ENCODE peak calls at places on chromosomes 5 and 9, in five cellular contexts. E is astrocyte of the spinal cord; A is lower leg skin; J is neural progenitor cell; R is CD8-positive, alpha-beta T cell. G is an unnamed sample.

GRCh38 chr9:134289241-134289875 is 36.9 kb upstream of the RXRA start:
- DNase-seq in E (no peak), A (no peak), J (no peak), R (no peak), G (no peak)

GRCh38 chr9:1701113-1701512 is 314.0 kb upstream of the SMARCA2 start:
- DNase-seq in E (no peak), A (no peak), J (no peak), R (no peak), G (no peak)

GRCh38 chr9:80351612-80352011 is 779.8 kb downstream of the TLE4 start:
- DNase-seq in E (no peak), A (no peak), J (no peak), R (no peak), G (no peak)

GRCh38 chr9:34929506-34930102 is 28.5 kb upstream of the PHF24 start:
- DNase-seq in E (peak; percentile 2), A (no peak), J (peak; percentile 64), R (no peak), G (no peak)

GRCh38 chr9:137680445-137681358 is 61.9 kb downstream of the EHMT1 start:
- DNase-seq in E (no peak), A (no peak), J (no peak), R (no peak), G (no peak)

GRCh38 chr5:73499187-73499586 is 945 bp downstream of the BTF3 start:
- DNase-seq in E (no peak), A (no peak), J (no peak), R (no peak), G (no peak)

GRCh38 chr9:70229026-70229425 is 29.8 kb upstream of the SMC5 start:
- DNase-seq in E (peak; percentile 13), A (no peak), J (peak; percentile 10), R (no peak), G (no peak)

GRCh38 chr5:142758062-142758802 is 11.9 kb upstream of the ARHGAP26 start:
- DNase-seq in E (no peak), A (no peak), J (no peak), R (no peak), G (no peak)

GRCh38 chr5:67793418-67793817 is 422.1 kb upstream of the PIK3R1 start:
- DNase-seq in E (no peak), A (no peak), J (no peak), R (no peak), G (no peak)

GRCh38 chr9:119758241-119758640 is 389.0 kb upstream of the BRINP1 start:
- DNase-seq in E (no peak), A (no peak), J (no peak), R (no peak), G (no peak)

GRCh38 chr9:128703616-128704355 is 1.5 kb downstream of the PKN3 start:
- DNase-seq in E (no peak), A (no peak), J (no peak), R (no peak), G (no peak)

GRCh38 chr9:128704356-128704670 is 2.0 kb downstream of the PKN3 start:
- DNase-seq in E (no peak), A (no peak), J (no peak), R (no peak), G (no peak)

GRCh38 chr9:128702949-128703615 is 779 bp downstream of the PKN3 start:
- DNase-seq in E (peak; percentile 38), A (no peak), J (peak; percentile 82), R (no peak), G (no peak)

GRCh38 chr9:128705051-128705965 is 3.0 kb downstream of the PKN3 start:
- DNase-seq in E (no peak), A (no peak), J (no peak), R (no peak), G (no peak)

DNA sequence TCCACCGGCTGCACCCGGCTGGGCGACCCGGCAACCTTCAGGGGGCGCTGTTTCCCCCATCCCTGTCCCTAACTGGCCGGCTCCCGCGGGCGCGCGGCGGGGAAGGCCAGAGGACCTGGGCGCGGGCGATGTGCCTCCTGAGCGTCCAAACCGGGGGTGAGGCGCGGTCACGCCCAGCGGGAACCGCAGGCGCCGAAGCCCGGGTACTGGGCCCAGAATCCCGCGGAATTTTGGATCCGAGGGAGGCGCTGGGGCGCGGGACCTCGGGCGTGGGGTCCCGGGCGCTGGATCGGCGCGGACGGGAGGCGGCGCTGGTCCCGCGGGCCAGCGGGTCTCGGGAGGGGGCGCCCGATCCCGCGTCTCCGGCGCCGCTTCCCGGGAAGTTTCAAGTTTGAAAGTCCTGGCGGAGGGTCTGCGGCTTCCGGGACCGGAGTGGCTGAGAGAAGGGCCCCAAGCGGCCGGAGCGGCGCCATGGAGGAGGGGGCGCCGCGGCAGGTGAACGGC is at the start of gene PKN3:
- DNase-seq in E (peak; percentile 79), A (peak; percentile 75), J (peak; percentile 95), R (peak; percentile 77), G (no peak)
- TF ChIP-seq CTCF in E (peak; percentile 84), A (no peak), J (peak; percentile 84), R (peak; percentile 89), G (peak; percentile 96)

DNA sequence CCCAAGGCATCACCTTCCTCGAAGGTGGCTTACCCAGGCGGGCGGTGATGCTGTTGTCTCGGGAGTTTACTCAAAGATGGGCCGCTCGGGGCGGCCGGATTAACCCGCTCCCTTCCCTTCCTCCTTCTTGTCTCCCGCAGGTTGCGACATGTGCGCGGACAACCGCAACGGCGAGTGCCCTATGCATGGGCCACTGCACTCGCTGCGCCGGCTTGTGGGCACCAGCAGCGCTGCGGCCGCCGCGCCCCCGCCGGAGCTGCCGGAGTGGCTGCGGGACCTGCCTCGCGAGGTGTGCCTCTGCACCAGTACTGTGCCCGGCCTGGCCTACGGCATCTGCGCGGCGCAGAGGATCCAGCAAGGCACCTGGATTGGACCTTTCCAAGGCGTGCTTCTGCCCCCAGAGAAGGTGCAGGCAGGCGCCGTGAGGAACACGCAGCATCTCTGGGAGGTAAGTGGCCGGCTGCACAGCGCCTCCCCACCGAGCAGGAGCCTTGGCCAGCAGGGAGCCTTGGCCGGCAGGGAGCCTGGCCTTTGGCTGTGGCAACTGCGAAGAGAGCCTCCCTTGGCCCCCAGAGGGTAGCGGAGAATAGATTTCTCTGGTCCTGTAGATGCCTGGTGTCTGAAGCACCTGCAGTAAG is 10.6 kb downstream of the PRDM6 start:
- DNase-seq in E (no peak), A (no peak), J (peak; percentile 84), R (no peak), G (no peak)
- H3K4me3 ChIP-seq in E (no peak overlapping the region), A (no peak overlapping the region), J (peak overlapping the region; percentile 41), R (no peak overlapping the region), G (no peak overlapping the region)

GRCh38 chr9:107355394-107355793 is 72.3 kb downstream of the RAD23B start:
- DNase-seq in E (no peak), A (no peak), J (no peak), R (no peak), G (no peak)
- TF ChIP-seq CTCF in E (no peak), A (no peak), J (no peak), R (no peak), G (no peak)

GRCh38 chr9:127876026-127876763 is 1.3 kb downstream of the AK1 start:
- DNase-seq in E (no peak), A (no peak), J (no peak), R (no peak), G (no peak)
- H3K4me3 ChIP-seq in E (peak overlapping the region; percentile 13), A (no peak overlapping the region), J (no peak overlapping the region), R (no peak overlapping the region), G (peak overlapping the region; percentile 18)

DNA sequence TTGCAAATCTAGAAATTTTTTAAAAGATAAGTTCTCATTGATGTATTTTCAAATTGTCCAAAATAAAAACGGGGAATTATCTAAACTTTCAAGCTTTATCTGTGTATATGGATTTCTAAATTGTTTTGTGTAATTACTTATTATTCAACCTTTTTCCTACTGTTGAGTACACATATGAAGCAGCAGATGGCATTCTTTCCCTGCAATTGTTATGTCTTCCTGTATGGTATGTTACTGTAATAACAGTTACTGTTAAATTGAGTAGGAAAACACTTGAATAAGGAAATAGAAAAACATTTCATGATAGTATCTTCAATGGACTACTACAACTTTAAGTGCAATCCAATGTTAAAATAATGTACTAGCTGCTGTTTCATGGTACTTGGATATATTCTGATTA is 124.8 kb downstream of the RANBP17 start:
- DNase-seq in E (peak; percentile 25), A (no peak), J (no peak), R (no peak), G (no peak)
- TF ChIP-seq CTCF in E (peak; percentile 10), A (no peak), J (peak; percentile 18), R (no peak), G (no peak)